ENCODE peak calls at places on chromosomes 12 and 14, in six cellular contexts. A is fibroblast of lung, B is H9, U is astrocyte, F is Karpas-422, L is mesendoderm. I is an unnamed sample.

GRCh38 chr12:75446857-75447256 is 33.7 kb upstream of the GLIPR1 start:
- DNase-seq in L (no peak), F (no peak), B (no peak), A (peak; percentile 64), U (peak; percentile 80), I (peak; percentile 89)

GRCh38 chr12:31519525-31519924 is 71.4 kb downstream of the DENND5B start:
- DNase-seq in U (no peak), A (peak; percentile 27), B (no peak), F (no peak), L (no peak), I (no peak)

GRCh38 chr12:124780752-124781685 is 82.6 kb downstream of the SCARB1 start:
- DNase-seq in A (no peak), L (no peak), B (no peak), U (no peak), F (no peak), I (no peak)

GRCh38 chr12:31321565-31322228 is 4.3 kb downstream of the SINHCAF start:
- DNase-seq in U (peak; percentile 51), A (peak; percentile 39), L (no peak), B (no peak), F (no peak), I (peak; percentile 12)

GRCh38 chr12:89901319-89901718 is 192.7 kb upstream of the ATP2B1 start:
- DNase-seq in L (no peak), U (no peak), A (no peak), B (no peak), F (no peak), I (no peak)

GRCh38 chr12:131901431-131902331 is 7.3 kb downstream of the ULK1 start:
- DNase-seq in F (no peak), B (no peak), L (no peak), A (no peak), U (no peak), I (no peak)

GRCh38 chr12:75672212-75672611 is 160.8 kb upstream of the KRR1 start:
- DNase-seq in L (no peak), F (no peak), A (no peak), U (no peak), B (no peak), I (no peak)

GRCh38 chr14:46490150-46490769 is 161.3 kb downstream of the RPL10L start:
- DNase-seq in A (no peak), U (peak; percentile 1), L (peak; percentile 71), F (peak; percentile 57), B (peak; percentile 40), I (peak; percentile 55)

GRCh38 chr12:99087278-99087677 is 442.2 kb downstream of the APAF1 start:
- DNase-seq in B (no peak), L (no peak), A (no peak), F (no peak), U (peak; percentile 3), I (no peak)

GRCh38 chr12:63782466-63782865 is 2.8 kb downstream of the RXYLT1 start:
- DNase-seq in U (no peak), L (no peak), F (no peak), A (no peak), B (no peak), I (no peak)

GRCh38 chr12:106302401-106303201 is at the start of gene TCP11L2:
- DNase-seq in L (peak; percentile 83), U (peak; percentile 55), A (peak; percentile 73), F (peak; percentile 93), B (peak; percentile 83), I (peak; percentile 77)

GRCh38 chr12:42338280-42338679 is 12.3 kb downstream of the PPHLN1 start:
- DNase-seq in F (no peak), B (no peak), U (no peak), L (no peak), A (no peak), I (no peak)

GRCh38 chr14:100239200-100239839 is 376 bp downstream of the YY1 start:
- DNase-seq in A (no peak), B (no peak), U (no peak), F (peak; percentile 67), L (no peak), I (no peak)

GRCh38 chr14:69693823-69694729 is 72.9 kb upstream of the SRSF5 start:
- DNase-seq in L (peak; percentile 8), A (peak; percentile 15), B (no peak), U (no peak), F (peak; percentile 60), I (no peak)

GRCh38 chr14:66119805-66120204 is 366.4 kb upstream of the CCDC196 start:
- DNase-seq in L (no peak), A (no peak), B (no peak), U (no peak), F (no peak), I (no peak)

GRCh38 chr14:59919582-59920377 is at the start of gene LRRC9:
- DNase-seq in F (peak; percentile 61), U (peak; percentile 0), B (peak; percentile 98), L (peak; percentile 99), A (peak; percentile 21), I (no peak)

GRCh38 chr12:117872521-117873169 is 96.1 kb downstream of the KSR2 start:
- DNase-seq in U (no peak), F (no peak), B (no peak), A (no peak), L (no peak), I (no peak)

GRCh38 chr14:103451401-103451800 is 66.2 kb downstream of the MARK3 start:
- DNase-seq in B (no peak), U (no peak), F (no peak), L (no peak), A (no peak), I (no peak)

GRCh38 chr12:127628655-127629054 is 638.3 kb upstream of the TMEM132C start:
- DNase-seq in L (no peak), U (peak; percentile 92), F (no peak), A (peak; percentile 2), B (no peak), I (peak; percentile 42)

GRCh38 chr14:77659822-77660221 is 43.4 kb upstream of the SPTLC2 start:
- DNase-seq in U (no peak), B (no peak), L (no peak), A (peak; percentile 14), F (no peak), I (no peak)

GRCh38 chr14:77663289-77663688 is 44.5 kb downstream of the ALKBH1 start:
- DNase-seq in A (no peak), L (peak; percentile 69), U (peak; percentile 50), F (no peak), B (no peak), I (peak; percentile 36)

GRCh38 chr14:77657244-77657643 is 40.8 kb upstream of the SPTLC2 start:
- DNase-seq in F (no peak), A (no peak), L (no peak), U (no peak), B (no peak), I (no peak)

DNA sequence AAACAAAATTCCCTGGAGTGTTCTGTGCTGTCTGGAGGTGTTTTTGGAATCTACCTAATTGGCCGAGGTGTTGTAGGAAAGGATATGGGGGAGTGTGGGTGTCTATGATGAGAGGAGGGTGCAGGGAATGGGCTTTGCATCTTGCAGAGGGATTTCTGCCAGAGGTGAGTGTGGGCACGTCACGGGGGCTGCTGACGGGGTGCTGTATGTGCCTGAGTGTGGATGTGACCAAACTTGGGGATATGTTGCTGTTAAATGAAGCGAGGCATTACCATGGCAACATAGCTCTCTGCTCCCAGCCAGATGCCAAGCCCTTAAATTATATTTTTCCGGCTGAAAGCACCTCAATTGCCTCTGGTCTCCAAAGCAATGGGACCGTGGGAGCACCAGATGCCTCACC is 44.3 kb upstream of the SPTLC2 start:
- DNase-seq in U (peak; percentile 44), F (no peak), A (no peak), L (no peak), B (no peak), I (no peak)
- H3K4me2 ChIP-seq in U (peak overlapping the region; percentile 64), F (no peak overlapping the region), A (no peak overlapping the region), L (no peak overlapping the region), B (no peak overlapping the region), I (no peak overlapping the region)

GRCh38 chr14:74888164-74889158 is 6.7 kb downstream of the DLST start:
- DNase-seq in A (no peak), B (no peak), F (no peak), L (peak; percentile 54), U (peak; percentile 31), I (no peak)

GRCh38 chr14:74890262-74890661 is 8.5 kb downstream of the DLST start:
- DNase-seq in A (no peak), U (no peak), L (no peak), F (no peak), B (no peak), I (no peak)

GRCh38 chr14:74882103-74882920 is 596 bp downstream of the DLST start:
- DNase-seq in F (peak; percentile 84), U (peak; percentile 32), L (peak; percentile 51), B (no peak), A (peak; percentile 63), I (peak; percentile 39)

GRCh38 chr14:74881425-74882102 is at the start of gene DLST:
- DNase-seq in A (peak; percentile 86), U (peak; percentile 76), L (peak; percentile 92), F (peak; percentile 98), B (peak; percentile 90), I (peak; percentile 88)

DNA sequence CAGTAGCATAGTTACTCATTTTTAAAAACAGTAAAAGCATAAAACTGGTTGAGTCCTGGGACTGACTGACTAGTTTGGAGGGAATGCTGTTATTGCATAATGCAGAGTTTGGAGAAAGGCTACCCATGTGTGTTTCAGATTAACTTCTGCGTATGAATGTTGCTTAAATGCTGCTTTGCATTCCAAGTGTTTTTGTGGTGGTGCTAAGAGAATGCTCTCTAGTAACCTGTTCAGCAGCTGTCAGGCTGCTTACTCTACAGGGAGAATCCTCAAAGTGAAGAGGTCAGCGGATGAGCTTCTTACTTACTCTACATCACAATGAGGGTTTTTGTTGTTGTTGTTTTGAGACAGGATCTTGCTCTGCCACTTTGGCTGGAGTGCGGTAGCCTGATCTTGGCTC is 4.3 kb downstream of the DLST start:
- DNase-seq in B (peak; percentile 73), F (no peak), L (peak; percentile 74), A (peak; percentile 92), U (peak; percentile 93), I (no peak)
- H3K4me1 ChIP-seq in B (peaks cover 24% of the 10 kb centered on the region), F (peaks cover 44% of the 10 kb centered on the region), L (peaks cover 10% of the 10 kb centered on the region), A (peaks cover 32% of the 10 kb centered on the region), U (peaks cover 22% of the 10 kb centered on the region), I (peaks cover 15% of the 10 kb centered on the region)

DNA sequence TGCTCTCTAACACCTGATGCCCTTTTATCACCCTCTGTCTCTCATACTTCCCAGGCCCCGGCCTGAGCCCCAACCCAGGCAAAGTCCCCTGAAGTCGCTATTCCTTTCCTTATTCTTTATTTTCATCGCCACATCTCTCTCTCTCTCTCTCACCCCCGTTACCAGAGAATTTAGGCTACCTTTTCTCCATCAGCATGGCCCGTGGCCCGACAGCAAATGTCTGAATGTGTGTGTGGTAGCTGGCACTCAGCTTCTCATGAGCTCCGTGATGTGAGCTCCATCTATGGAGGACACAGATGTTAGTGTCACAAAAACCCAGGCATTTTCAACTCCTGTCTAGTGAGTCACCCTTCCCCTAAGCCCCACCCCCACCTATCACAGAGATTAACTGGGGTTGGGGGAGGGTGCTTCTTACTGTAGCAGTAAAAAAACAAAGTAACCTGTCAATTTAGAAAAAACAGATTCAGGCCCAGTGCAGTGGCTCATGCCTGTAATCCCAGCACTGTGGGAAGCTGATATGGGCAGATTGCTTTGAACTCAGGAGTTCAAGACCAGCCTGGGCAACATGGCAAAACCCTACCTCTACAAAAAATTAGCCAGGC is 53.8 kb downstream of the VCPKMT start:
- DNase-seq in B (no peak), L (peak; percentile 90), U (peak; percentile 80), F (peak; percentile 73), A (peak; percentile 71), I (peak; percentile 92)
- H3K4me2 ChIP-seq in B (no peak overlapping the region), L (no peak overlapping the region), U (peak overlapping the region; percentile 67), F (peak overlapping the region; percentile 40), A (no peak overlapping the region), I (peak overlapping the region; percentile 61)

GRCh38 chr12:87384226-87384625 is 645.0 kb downstream of the C12orf50 start:
- DNase-seq in L (no peak), A (no peak), B (no peak), F (no peak), U (no peak), I (no peak)
- H3K4me1 ChIP-seq in L (peaks cover 9% of the 10 kb centered on the region), A (no peaks in the 10 kb centered on the region), B (peaks cover 4% of the 10 kb centered on the region), F (peaks cover 12% of the 10 kb centered on the region), U (no peaks in the 10 kb centered on the region), I (peaks cover 9% of the 10 kb centered on the region)